ENCODE peak calls at places on chromosomes 5 and 9, in ten cellular contexts. X is NCI-H1092; E is HTR-8/SVneo; Z is cardiac muscle cell; B is kidney; J is cardiac septum; A is stimulated activated CD4-positive, alpha-beta T cell treated with anti-CD3 and anti-CD28 coated beads, Interleukin-1b, Interleukin-23, amount 100 ng/mL, for 4 hours; M is HT-29; P is stimulated activated CD8-positive, alpha-beta memory T cell treated with anti-CD3 and anti-CD28 coated beads, Interleukin-15, amount 100 ng/mL, for 1 hour; C is LoVo. V is an unnamed sample.

GRCh38 chr5:138223532-138223931 is 10.4 kb upstream of the CDC23 start:
- DNase-seq in X (no peak), C (no peak), Z (no peak), J (no peak), P (no peak), B (no peak), A (no peak), E (no peak), M (no peak), V (no peak)

GRCh38 chr5:179819296-179820126 is 1.2 kb upstream of the SQSTM1 start:
- DNase-seq in B (peak; percentile 94), Z (peak; percentile 44), X (peak; percentile 47), P (no peak), E (peak; percentile 64), A (no peak), J (peak; percentile 90), C (peak; percentile 83), M (peak; percentile 83), V (no peak)

GRCh38 chr5:159951387-159951786 is 35.1 kb downstream of the ADRA1B start:
- DNase-seq in B (no peak), P (no peak), E (peak; percentile 34), A (no peak), J (no peak), Z (no peak), X (no peak), M (no peak), C (no peak), V (no peak)

GRCh38 chr9:89138463-89139390 is 39.9 kb downstream of the SHC3 start:
- DNase-seq in E (no peak), Z (no peak), X (no peak), M (no peak), C (no peak), P (no peak), B (no peak), A (no peak), J (no peak), V (no peak)

GRCh38 chr5:6752236-6752635 is 39.0 kb downstream of the TENT4A start:
- DNase-seq in C (no peak), E (no peak), M (no peak), J (no peak), P (no peak), X (no peak), A (no peak), Z (no peak), B (no peak), V (no peak)

GRCh38 chr9:70830618-70831017 is 290.8 kb downstream of the TRPM3 start:
- DNase-seq in C (no peak), M (no peak), P (no peak), A (no peak), X (no peak), B (no peak), Z (peak; percentile 21), E (no peak), J (no peak), V (no peak)

GRCh38 chr5:148826082-148826971 is at the start of gene ADRB2:
- DNase-seq in C (peak; percentile 86), E (peak; percentile 83), P (peak; percentile 76), X (peak; percentile 12), A (peak; percentile 73), Z (peak; percentile 98), B (peak; percentile 97), M (peak; percentile 82), J (peak; percentile 99), V (peak; percentile 7)

GRCh38 chr9:89878003-89878411 is 273.2 kb downstream of the GADD45G start:
- DNase-seq in X (no peak), C (no peak), Z (no peak), A (no peak), M (no peak), B (no peak), P (no peak), J (peak; percentile 22), E (no peak), V (no peak)

GRCh38 chr5:38060354-38060753 is 198.0 kb upstream of the EGFLAM start:
- DNase-seq in X (no peak), B (no peak), E (no peak), A (no peak), Z (no peak), J (no peak), C (no peak), M (no peak), P (no peak), V (no peak)

GRCh38 chr5:177474845-177475562 is 1.6 kb upstream of the DBN1 start:
- DNase-seq in M (no peak), P (no peak), E (no peak), Z (no peak), C (no peak), B (no peak), A (no peak), J (no peak), X (no peak), V (no peak)

GRCh38 chr9:82797539-82797938 is 265.4 kb downstream of the RASEF start:
- DNase-seq in E (no peak), A (no peak), J (no peak), C (no peak), X (peak; percentile 75), P (no peak), Z (peak; percentile 72), B (peak; percentile 66), M (no peak), V (no peak)

GRCh38 chr9:34171753-34172535 is 6.9 kb upstream of the UBAP1 start:
- DNase-seq in J (peak; percentile 77), C (no peak), E (no peak), P (no peak), X (no peak), A (no peak), Z (no peak), M (no peak), B (no peak), V (no peak)

GRCh38 chr5:157817928-157818327 is 41.0 kb downstream of the CLINT1 start:
- DNase-seq in Z (no peak), A (no peak), P (no peak), M (no peak), X (no peak), J (no peak), B (no peak), C (no peak), E (no peak), V (no peak)

GRCh38 chr9:3863114-3863528 is 337.3 kb upstream of the RFX3 start:
- DNase-seq in Z (no peak), X (no peak), M (peak; percentile 4), B (no peak), A (no peak), P (no peak), J (no peak), E (peak; percentile 60), C (peak; percentile 70), V (no peak)

GRCh38 chr9:99867968-99868367 is 38.5 kb upstream of the STX17 start:
- DNase-seq in A (no peak), J (no peak), Z (no peak), E (no peak), P (no peak), C (no peak), X (no peak), B (no peak), M (no peak), V (no peak)

GRCh38 chr5:148939676-148940075 is 113.3 kb downstream of the ADRB2 start:
- DNase-seq in E (peak; percentile 10), A (no peak), X (no peak), J (no peak), P (no peak), Z (no peak), M (peak; percentile 9), B (no peak), C (peak; percentile 14), V (no peak)

GRCh38 chr5:55682071-55682470 is 30.1 kb downstream of the SLC38A9 start:
- DNase-seq in C (no peak), M (no peak), J (no peak), P (no peak), Z (no peak), X (no peak), E (no peak), A (no peak), B (no peak), V (no peak)

GRCh38 chr5:173802670-173803165 is 85.4 kb upstream of the CPEB4 start:
- DNase-seq in A (no peak), X (no peak), P (no peak), M (peak; percentile 86), C (peak; percentile 89), Z (no peak), B (peak; percentile 79), J (peak; percentile 89), E (no peak), V (no peak)

GRCh38 chr5:144196612-144197011 is 25.9 kb downstream of the KCTD16 start:
- DNase-seq in P (no peak), Z (no peak), C (no peak), M (no peak), E (no peak), A (no peak), J (no peak), X (no peak), B (no peak), V (peak; percentile 85)

GRCh38 chr9:95605826-95606555 is 89.2 kb upstream of the PTCH1 start:
- DNase-seq in B (no peak), M (peak; percentile 24), Z (no peak), X (peak; percentile 14), C (no peak), J (no peak), A (no peak), P (no peak), E (no peak), V (peak; percentile 75)

GRCh38 chr5:154794525-154795234 is 39.5 kb downstream of the LARP1 start:
- DNase-seq in B (no peak), E (no peak), P (no peak), Z (no peak), M (no peak), C (no peak), X (no peak), A (no peak), J (no peak), V (no peak)

GRCh38 chr9:1454211-1454979 is 404.2 kb downstream of the DMRT2 start:
- DNase-seq in M (no peak), B (no peak), Z (no peak), X (no peak), C (no peak), A (no peak), E (no peak), J (no peak), P (no peak), V (no peak)

GRCh38 chr9:28024616-28025147 is 451.4 kb upstream of the C9orf72 start:
- DNase-seq in M (no peak), J (no peak), C (no peak), Z (no peak), A (no peak), B (no peak), P (no peak), E (no peak), X (peak; percentile 88), V (no peak)

GRCh38 chr9:37897665-37898064 is 6.3 kb downstream of the SLC25A51 start:
- DNase-seq in E (no peak), A (no peak), C (no peak), X (no peak), P (no peak), B (no peak), Z (no peak), J (no peak), M (no peak), V (no peak)

GRCh38 chr9:93958875-93959682 is 3.9 kb upstream of the BARX1 start:
- DNase-seq in B (no peak), X (no peak), J (no peak), C (no peak), Z (no peak), A (no peak), M (no peak), E (no peak), P (no peak), V (no peak)

GRCh38 chr5:139998837-139999236 is 44.3 kb downstream of the NRG2 start:
- DNase-seq in J (no peak), B (no peak), M (no peak), P (no peak), X (no peak), E (no peak), Z (no peak), C (no peak), A (no peak), V (no peak)

GRCh38 chr9:19199012-19199411 is 31.5 kb upstream of the DENND4C start:
- DNase-seq in M (no peak), C (no peak), P (no peak), B (no peak), X (no peak), J (no peak), Z (no peak), E (no peak), A (no peak), V (no peak)

GRCh38 chr9:2257530-2257929 is 242.4 kb downstream of the SMARCA2 start:
- DNase-seq in E (no peak), M (no peak), B (no peak), Z (no peak), A (no peak), P (no peak), X (peak; percentile 14), C (no peak), J (no peak), V (no peak)

V was measured in NCI-H2227 treated with DMSO at 0.1 percent for 48 hours.